ENCODE peak calls at places on chromosomes 2 and 18, in eight cellular contexts. Y is endothelial cell, B is A549, E is epithelial cell of esophagus, F is H9, L is cardiac fibroblast, G is AG09319, S is fibroblast of lung. W is an unnamed sample.

GRCh38 chr2:165067958-165068612 is 112.8 kb upstream of the SLC38A11 start:
- DNase-seq in L (peak; percentile 62), B (peak; percentile 75), G (no peak), F (peak; percentile 93), E (peak; percentile 5), Y (peak; percentile 81), S (peak; percentile 74), W (peak; percentile 91)

GRCh38 chr2:100409461-100409860 is 8.0 kb downstream of the CHST10 start:
- DNase-seq in S (no peak), B (no peak), E (no peak), L (no peak), F (no peak), G (no peak), Y (no peak), W (no peak)

GRCh38 chr18:33505297-33505696 is 64.8 kb upstream of the CCDC178 start:
- DNase-seq in Y (no peak), G (no peak), B (no peak), L (no peak), S (no peak), E (no peak), F (no peak), W (no peak)

GRCh38 chr2:186181625-186182024 is 304.4 kb upstream of the ZC3H15 start:
- DNase-seq in Y (no peak), E (no peak), G (no peak), F (no peak), B (no peak), L (no peak), S (peak; percentile 6), W (no peak)

GRCh38 chr2:174174741-174175140 is 73.6 kb downstream of the OLA1 start:
- DNase-seq in Y (no peak), F (no peak), L (no peak), S (no peak), B (no peak), E (no peak), G (no peak), W (no peak)

GRCh38 chr2:238462782-238463396 is 36.2 kb downstream of the ASB1 start:
- DNase-seq in E (peak; percentile 68), S (peak; percentile 42), F (no peak), Y (no peak), G (no peak), B (peak; percentile 64), L (peak; percentile 75), W (no peak)

GRCh38 chr2:127597046-127597983 is 48.6 kb upstream of the GPR17 start:
- DNase-seq in G (no peak), F (no peak), E (no peak), B (no peak), S (no peak), Y (no peak), L (no peak), W (no peak)

GRCh38 chr2:118992740-118993391 is 50.9 kb downstream of the MARCO start:
- DNase-seq in F (no peak), G (no peak), B (no peak), Y (no peak), E (peak; percentile 31), L (no peak), S (no peak), W (no peak)

GRCh38 chr2:186099772-186100171 is 361.2 kb downstream of the FSIP2 start:
- DNase-seq in E (no peak), Y (no peak), F (no peak), S (no peak), B (no peak), L (no peak), G (no peak), W (no peak)

DNA sequence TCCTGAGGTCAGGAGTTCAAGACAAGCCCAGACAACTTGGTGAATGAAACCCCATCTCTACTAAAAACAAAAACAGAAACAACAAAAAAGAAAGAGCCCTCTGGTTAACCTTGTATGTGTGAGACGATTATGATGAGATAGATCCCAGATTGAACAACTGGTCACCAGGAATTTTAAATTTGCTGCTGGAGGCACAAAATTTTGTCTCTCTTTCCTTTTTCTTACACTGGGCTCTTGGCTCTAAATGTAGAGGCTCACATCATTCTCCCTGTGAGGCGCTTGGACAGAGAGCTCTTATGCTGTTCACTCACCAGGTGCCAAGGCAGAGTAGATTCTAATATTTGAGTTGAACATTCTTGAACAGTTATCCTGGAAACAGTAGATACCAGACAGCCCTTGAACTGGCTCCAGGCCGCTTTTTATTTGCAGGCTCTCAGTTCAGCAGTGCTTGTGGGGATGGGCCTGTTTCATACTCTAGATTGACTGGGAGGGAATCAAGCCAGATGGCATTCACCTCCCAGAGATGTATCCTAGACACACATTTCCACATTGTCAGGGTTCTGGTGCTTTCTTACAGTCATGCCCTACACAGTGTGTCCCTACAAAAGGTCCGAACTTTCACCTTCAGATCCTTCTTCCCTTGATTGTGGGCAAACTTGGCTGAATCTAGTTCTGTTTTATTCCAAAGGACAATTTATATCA is 1159.6 kb downstream of the RPIA start:
- DNase-seq in E (no peak), B (no peak), L (no peak), G (no peak), F (no peak), Y (no peak), S (no peak), W (no peak)
- TF ChIP-seq CTCF in E (no peak), B (no peak), L (no peak), G (no peak), F (no peak), Y (no peak), S (no peak), W (no peak)

GRCh38 chr2:12949406-12949805 is 232.7 kb downstream of the TRIB2 start:
- DNase-seq in B (no peak), E (no peak), G (no peak), L (no peak), S (no peak), Y (no peak), F (no peak), W (no peak)
- TF ChIP-seq CTCF in B (no peak), E (no peak), G (no peak), L (no peak), S (no peak), Y (no peak), F (no peak), W (no peak)

GRCh38 chr2:15159751-15160177 is 401.4 kb downstream of the NBAS start:
- DNase-seq in L (peak; percentile 64), Y (peak; percentile 57), E (peak; percentile 53), F (no peak), S (peak; percentile 63), G (no peak), B (peak; percentile 59), W (no peak)
- TF ChIP-seq CTCF in L (peak; percentile 67), Y (peak; percentile 45), E (peak; percentile 54), F (peak; percentile 72), S (peak; percentile 47), G (peak; percentile 54), B (peak; percentile 61), W (peak; percentile 36)

DNA sequence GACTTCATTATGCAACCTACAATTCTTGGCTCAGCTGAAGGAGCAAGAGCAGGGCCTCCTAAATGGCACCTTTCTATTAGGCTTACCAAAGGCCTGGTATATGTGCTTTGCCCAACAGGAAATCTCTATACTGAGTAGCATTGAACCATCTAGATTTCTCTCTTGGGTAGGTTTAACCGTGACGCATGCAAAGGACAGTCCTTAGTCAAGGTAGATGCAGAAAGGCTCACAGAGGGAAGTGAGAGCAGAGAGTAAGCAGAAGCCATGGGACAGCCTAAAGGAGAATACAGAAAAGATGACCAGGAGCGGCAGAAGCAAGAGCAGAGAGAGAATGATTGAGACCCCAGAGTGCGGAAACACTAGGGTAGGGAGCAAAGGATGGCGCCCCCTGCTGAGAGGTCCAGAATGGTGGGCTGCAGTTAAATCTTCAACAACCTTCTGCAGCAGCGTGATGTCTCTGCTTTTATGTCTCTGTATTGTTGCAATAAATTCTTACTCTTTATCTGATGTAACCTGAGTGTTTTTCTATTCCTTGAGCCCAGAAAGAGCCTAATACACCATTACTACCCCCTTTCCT is 4.7 kb upstream of the OSBPL1A start:
- DNase-seq in E (no peak), L (no peak), G (no peak), F (peak; percentile 42), S (no peak), B (no peak), Y (peak; percentile 44), W (peak; percentile 54)
- TF ChIP-seq CTCF in E (no peak), L (no peak), G (peak; percentile 11), F (peak; percentile 59), S (no peak), B (no peak), Y (peak; percentile 47), W (peak; percentile 37)

GRCh38 chr2:205568620-205569019 is 113.7 kb upstream of the NRP2 start:
- DNase-seq in L (no peak), Y (no peak), F (no peak), S (no peak), G (no peak), B (no peak), E (peak; percentile 93), W (no peak)

GRCh38 chr2:205557873-205558272 is 124.4 kb upstream of the NRP2 start:
- DNase-seq in B (no peak), F (no peak), E (no peak), S (no peak), Y (no peak), G (no peak), L (no peak), W (no peak)

GRCh38 chr2:205566556-205567061 is 115.7 kb upstream of the NRP2 start:
- DNase-seq in Y (no peak), L (no peak), B (no peak), S (no peak), G (no peak), E (peak; percentile 63), F (no peak), W (no peak)

GRCh38 chr2:205564761-205565160 is 117.5 kb upstream of the NRP2 start:
- DNase-seq in F (no peak), Y (no peak), G (no peak), B (peak; percentile 10), L (no peak), E (no peak), S (no peak), W (no peak)

DNA sequence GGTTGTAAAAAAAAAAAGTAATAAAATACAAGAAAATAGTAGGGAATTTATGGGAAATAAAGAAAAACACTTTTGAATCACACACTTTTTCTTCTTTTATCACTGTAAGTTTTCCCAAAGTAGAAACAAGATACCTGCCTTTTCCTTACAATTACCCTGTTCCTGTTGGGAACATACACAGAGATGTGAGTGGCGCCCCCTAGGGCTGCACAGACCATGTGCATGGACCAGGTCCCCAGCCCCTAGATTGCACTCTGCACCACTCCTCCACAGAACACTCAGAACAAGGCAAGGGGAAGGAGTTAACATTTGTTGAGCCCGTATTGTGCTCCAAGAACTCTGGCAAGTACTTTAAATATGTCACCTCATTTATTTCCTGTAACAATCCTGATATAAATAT is 118.7 kb upstream of the NRP2 start:
- DNase-seq in Y (peak; percentile 14), G (no peak), L (peak; percentile 20), F (peak; percentile 64), S (no peak), B (peak; percentile 37), E (no peak), W (peak; percentile 48)
- TF ChIP-seq CTCF in Y (peak; percentile 70), G (peak; percentile 14), L (peak; percentile 38), F (peak; percentile 96), S (peak; percentile 17), B (peak; percentile 29), E (peak; percentile 11), W (peak; percentile 61)

W was measured in glutamatergic neuron.